ENCODE peak calls at places on chromosomes 2 and 18, in four cellular contexts. V, J, G and Y are unnamed samples.

GRCh38 chr2:127146071-127146725 is 39.2 kb upstream of the BIN1 start:
- DNase-seq in J (no peak), V (no peak), G (no peak), Y (no peak)

GRCh38 chr2:138503087-138503442 is 1.5 kb downstream of the SPOPL start:
- DNase-seq in V (no peak), G (no peak), J (no peak), Y (no peak)

GRCh38 chr2:11022874-11023273 is 111.1 kb downstream of the KCNF1 start:
- DNase-seq in J (no peak), V (no peak), G (no peak), Y (no peak)

GRCh38 chr2:105631011-105631410 is 113.7 kb upstream of the NCK2 start:
- DNase-seq in J (no peak), G (no peak), V (no peak), Y (no peak)

GRCh38 chr2:128997166-128997866 is 678.6 kb upstream of the HS6ST1 start:
- DNase-seq in V (no peak), G (no peak), J (no peak), Y (no peak)

GRCh38 chr2:28185881-28186280 is 206.8 kb upstream of the FOSL2 start:
- DNase-seq in J (no peak), G (no peak), V (peak), Y (peak)

GRCh38 chr2:238947920-238948710 is 100.2 kb downstream of the TWIST2 start:
- DNase-seq in V (peak), J (peak), G (peak), Y (no peak)

GRCh38 chr2:146544701-146545100 is 1300.1 kb upstream of the ACVR2A start:
- DNase-seq in G (no peak), J (no peak), V (no peak), Y (no peak)

GRCh38 chr2:235171511-235172130 is 219.8 kb downstream of the SH3BP4 start:
- DNase-seq in J (no peak), V (peak), G (no peak), Y (no peak)

GRCh38 chr18:58004317-58004716 is 39.7 kb upstream of the NEDD4L start:
- DNase-seq in V (peak), J (no peak), G (no peak), Y (peak)

GRCh38 chr2:49042510-49042909 is 111.8 kb downstream of the FSHR start:
- DNase-seq in J (no peak), G (no peak), V (no peak), Y (no peak)

DNA sequence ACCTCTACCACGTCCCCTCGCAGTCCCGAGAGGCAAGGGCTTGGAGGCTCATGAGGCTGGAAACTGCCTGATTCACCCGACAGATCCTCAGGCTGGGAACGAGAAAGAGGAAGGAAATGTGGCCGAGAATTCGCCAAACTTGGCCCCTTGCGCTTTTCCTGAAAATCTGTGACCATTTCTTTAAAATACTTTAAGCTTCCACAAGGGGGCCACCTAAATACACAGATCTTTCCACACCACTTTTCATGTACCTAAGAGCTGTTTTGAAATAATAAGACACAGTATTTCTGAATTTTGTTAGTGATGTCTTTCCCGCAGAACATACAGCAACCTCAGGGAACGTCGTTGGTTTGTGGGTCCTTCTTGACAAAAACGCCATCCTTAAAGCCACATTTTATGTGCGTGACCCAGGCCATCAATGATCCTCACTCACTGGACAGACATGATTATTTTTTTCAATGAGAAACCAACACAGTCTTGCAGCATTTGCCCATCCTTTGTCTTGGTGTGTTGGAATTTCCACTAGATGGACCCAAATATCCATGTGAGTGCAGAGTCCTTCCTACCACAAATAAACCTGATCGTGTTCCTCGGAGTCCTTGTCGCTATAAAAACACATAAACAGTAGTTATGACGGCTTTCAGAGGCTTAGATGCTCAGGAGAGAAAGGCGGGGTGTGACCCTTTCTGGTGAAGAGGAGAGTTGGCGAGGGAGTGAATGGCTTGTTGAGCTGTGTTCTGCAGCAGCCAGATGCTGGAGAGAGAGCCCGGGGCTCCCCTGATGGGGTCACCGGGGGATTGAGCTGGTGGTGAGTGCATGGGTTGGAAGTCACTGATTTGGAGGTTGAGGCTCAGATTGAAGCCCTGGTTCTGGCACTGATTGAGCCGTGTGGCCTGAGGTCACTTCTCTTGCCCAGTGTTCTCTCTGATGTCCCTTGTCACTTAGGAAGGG is 25.0 kb downstream of the DCDC2C start:
- DNase-seq in J (no peak), G (no peak), V (peak), Y (peak)
- TF ChIP-seq CTCF in J (peak), G (peak), V (peak), Y (peak)

DNA sequence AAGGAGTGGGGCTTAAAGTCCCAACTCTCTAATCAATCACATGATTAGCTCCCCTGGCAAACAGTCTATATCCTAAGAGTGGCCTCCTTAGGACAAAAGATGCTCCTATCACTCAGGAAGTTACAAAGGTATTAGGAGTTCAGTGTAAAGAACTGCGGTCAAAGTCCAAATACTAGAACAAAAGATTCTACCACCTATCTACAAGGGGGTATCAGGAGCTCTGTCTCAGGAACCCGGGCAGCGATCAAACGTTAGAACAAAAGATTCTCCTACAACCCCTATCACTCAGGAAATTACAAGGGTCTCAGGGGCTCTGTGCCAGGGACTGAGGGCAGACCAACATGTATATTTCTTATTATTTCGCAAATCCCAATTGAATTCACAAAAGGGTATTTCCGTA is 58.0 kb downstream of the DTNB start:
- DNase-seq in J (no peak), V (no peak), G (no peak), Y (no peak)
- H3K4me3 ChIP-seq in J (no peak), V (no peak), G (no peak), Y (no peak)

DNA sequence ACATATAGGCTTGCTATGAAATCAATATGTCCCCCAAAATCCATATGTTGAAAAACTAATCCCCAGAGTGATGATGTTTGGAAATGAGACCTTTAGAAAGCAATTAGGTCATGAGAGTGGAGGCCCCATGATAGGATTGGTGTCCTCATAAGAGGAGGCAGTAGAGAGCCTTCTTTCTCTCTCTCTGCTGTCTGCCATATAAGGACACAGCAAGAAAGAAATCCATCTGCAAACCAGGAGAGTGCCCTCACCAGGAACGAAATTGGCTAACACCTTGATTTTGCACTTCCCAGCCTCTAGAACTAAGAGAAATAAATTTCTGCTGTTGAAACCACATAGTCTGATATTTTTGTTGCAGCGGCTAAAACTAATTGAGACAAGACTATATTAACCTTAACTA is 89.5 kb downstream of the NBAS start:
- DNase-seq in J (no peak), G (no peak), V (no peak), Y (no peak)
- TF ChIP-seq CTCF in J (no peak), G (no peak), V (no peak), Y (no peak)

GRCh38 chr2:206323033-206323432 is 48.6 kb downstream of the ZDBF2 start:
- DNase-seq in J (no peak), V (no peak), G (no peak), Y (no peak)

GRCh38 chr2:206323486-206323885 is 49.0 kb downstream of the ZDBF2 start:
- DNase-seq in G (no peak), V (no peak), J (peak), Y (no peak)

GRCh38 chr2:206328979-206329378 is 54.5 kb downstream of the ZDBF2 start:
- DNase-seq in V (no peak), J (no peak), G (no peak), Y (no peak)

GRCh38 chr2:206324869-206325268 is 50.4 kb downstream of the ZDBF2 start:
- DNase-seq in V (no peak), G (no peak), J (no peak), Y (no peak)
- H3K4me3 ChIP-seq in V (no peak), G (no peak), J (no peak), Y (no peak)

DNA sequence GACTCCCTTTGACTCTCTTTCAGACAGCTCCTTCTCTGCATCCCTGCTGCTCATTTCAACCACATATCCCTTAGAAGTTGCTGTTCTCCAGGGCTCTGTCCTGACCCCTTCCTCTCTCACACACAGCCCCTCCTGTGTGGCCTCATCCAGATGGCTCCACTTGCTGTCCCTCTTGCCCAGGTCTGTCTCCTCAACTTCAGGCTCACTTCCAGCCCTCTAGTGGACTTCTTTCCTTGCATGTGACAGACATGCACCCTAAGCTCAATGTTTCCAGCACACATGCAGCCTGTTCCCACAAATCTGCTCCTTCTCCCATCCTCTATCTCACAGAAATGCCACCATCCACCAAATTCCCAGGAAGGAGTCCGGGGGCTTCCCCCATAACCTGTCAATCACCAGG is 9.0 kb upstream of the MRPL19 start:
- DNase-seq in G (no peak), V (no peak), J (no peak), Y (no peak)
- TF ChIP-seq CTCF in G (no peak), V (no peak), J (no peak), Y (peak)

GRCh38 chr2:16298866-16299265 is 358.5 kb downstream of the MYCN start:
- DNase-seq in J (no peak), V (no peak), G (no peak), Y (no peak)
- H3K4me3 ChIP-seq in J (no peak), V (no peak), G (no peak), Y (no peak)

GRCh38 chr2:18410543-18410942 is 149.9 kb downstream of the RDH14 start:
- DNase-seq in J (no peak), G (no peak), V (no peak), Y (no peak)
- TF ChIP-seq CTCF in J (no peak), G (no peak), V (peak), Y (no peak)

GRCh38 chr2:45841752-45842407 is 190.4 kb downstream of the PRKCE start:
- DNase-seq in G (no peak), J (no peak), V (no peak), Y (no peak)
- H3K4me3 ChIP-seq in G (no peak), J (no peak), V (no peak), Y (no peak)

GRCh38 chr18:11975721-11976120 is 5.6 kb upstream of the IMPA2 start:
- DNase-seq in J (no peak), G (no peak), V (no peak), Y (no peak)

GRCh38 chr18:11976463-11976862 is 4.8 kb upstream of the IMPA2 start:
- DNase-seq in J (no peak), V (no peak), G (no peak), Y (no peak)

GRCh38 chr18:11972371-11973174 is 8.7 kb upstream of the IMPA2 start:
- DNase-seq in G (no peak), J (no peak), V (no peak), Y (no peak)

GRCh38 chr18:11976882-11977281 is 4.4 kb upstream of the IMPA2 start:
- DNase-seq in V (peak), G (no peak), J (no peak), Y (no peak)

DNA sequence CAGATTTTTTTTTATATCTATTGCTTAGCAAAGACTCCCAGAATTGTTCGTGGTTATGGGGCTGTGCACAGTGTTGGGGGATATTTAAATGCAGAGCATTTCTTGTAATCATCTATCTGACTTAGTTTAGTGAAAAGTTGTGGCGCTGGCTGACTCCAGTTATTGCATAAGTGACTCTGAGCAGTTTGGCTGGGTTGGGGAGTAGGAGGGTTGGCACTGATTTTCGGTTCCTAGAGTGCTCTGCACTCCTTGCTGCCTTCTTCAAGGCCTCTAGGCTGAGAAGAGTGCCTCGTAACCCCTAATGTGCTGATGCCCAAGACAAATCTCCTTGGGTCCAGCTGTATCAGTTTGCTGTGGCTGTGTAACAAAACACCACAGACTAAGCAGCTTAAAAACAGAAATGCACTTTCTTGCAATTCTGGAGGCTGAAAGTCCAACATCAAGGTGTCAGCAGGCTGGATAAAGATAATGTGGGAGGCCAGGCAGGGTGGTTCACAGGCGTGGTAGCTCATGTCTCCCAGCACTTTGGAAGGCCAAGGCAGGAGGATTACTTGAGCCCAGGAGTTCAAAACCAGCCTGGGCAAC is 6.5 kb upstream of the IMPA2 start:
- DNase-seq in G (no peak), V (no peak), J (no peak), Y (no peak)
- TF ChIP-seq CTCF in G (no peak), V (no peak), J (no peak), Y (no peak)

GRCh38 chr2:60033325-60033724 is 520.1 kb downstream of the BCL11A start:
- DNase-seq in J (no peak), G (no peak), V (no peak), Y (no peak)

GRCh38 chr2:60028819-60029218 is 524.6 kb downstream of the BCL11A start:
- DNase-seq in J (no peak), V (no peak), G (no peak), Y (no peak)

DNA sequence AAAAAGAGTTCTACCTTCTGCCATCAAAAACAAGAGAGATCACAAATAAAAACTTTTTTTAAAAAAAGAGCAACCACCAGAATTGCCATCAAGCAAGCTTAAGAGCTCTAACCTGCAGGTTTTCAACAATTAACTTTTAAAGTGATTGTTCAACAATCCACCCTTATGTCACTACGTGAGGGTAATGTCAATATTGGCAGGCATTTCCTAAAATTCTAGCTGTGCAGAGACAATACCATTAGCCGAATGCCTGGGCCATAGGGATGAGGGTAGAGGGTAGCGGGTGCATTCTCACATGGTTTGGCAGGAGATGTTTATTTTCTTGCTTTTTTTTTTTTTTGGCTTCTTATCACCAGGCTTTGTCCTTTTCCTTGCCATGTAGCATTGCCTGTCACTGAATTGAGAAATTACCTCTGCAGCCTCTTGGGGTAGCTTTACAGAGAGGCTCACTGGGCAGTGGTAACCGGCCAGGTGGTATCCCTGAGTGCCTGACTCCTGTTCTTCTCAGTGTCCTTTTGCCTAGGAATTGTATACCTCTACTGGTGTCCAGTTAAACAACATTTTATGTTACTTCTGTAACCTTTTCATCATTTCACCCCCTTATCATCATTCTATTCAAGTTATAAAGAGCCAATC is 524.1 kb downstream of the BCL11A start:
- DNase-seq in V (no peak), G (no peak), J (no peak), Y (no peak)
- H3K4me3 ChIP-seq in V (no peak), G (no peak), J (no peak), Y (no peak)